ENCODE peak calls at places on chromosomes 6 and 20, in eight cellular contexts. B, D, T, F, N, W, H and K are unnamed samples.

GRCh38 chr20:60053125-60053812 is 95.0 kb downstream of the CDH26 start:
- DNase-seq in B (no peak), D (no peak), T (no peak), F (no peak), N (no peak), W (no peak), H (no peak), K (no peak)

GRCh38 chr20:52432740-52433139 is 241.2 kb upstream of the ZFP64 start:
- DNase-seq in B (no peak), D (no peak), T (no peak), F (no peak), N (no peak), W (no peak), H (no peak), K (no peak)

GRCh38 chr6:128597956-128598355 is 77.6 kb upstream of the PTPRK start:
- DNase-seq in B (no peak), D (no peak), T (no peak), F (no peak), N (no peak), W (no peak), H (no peak), K (no peak)

GRCh38 chr6:26659042-26659359 is 545 bp downstream of the ZNF322 start:
- DNase-seq in B (no peak), D (no peak), T (no peak), F (no peak), N (no peak), W (no peak), H (no peak), K (no peak)

GRCh38 chr6:122406187-122406586 is 6.7 kb downstream of the HSF2 start:
- DNase-seq in B (no peak), D (no peak), T (no peak), F (no peak), N (no peak), W (no peak), H (no peak), K (no peak)

GRCh38 chr20:16562259-16562658 is 11.0 kb downstream of the KIF16B start:
- DNase-seq in B (no peak), D (no peak), T (no peak), F (no peak), N (no peak), W (no peak), H (no peak), K (no peak)

GRCh38 chr6:32092760-32093497 is 16.2 kb downstream of the TNXB start:
- DNase-seq in B (peak), D (no peak), T (no peak), F (peak), N (peak), W (no peak), H (peak), K (no peak)

GRCh38 chr6:4017058-4017457 is 61.9 kb downstream of the FAM217A start:
- DNase-seq in B (no peak), D (no peak), T (no peak), F (no peak), N (no peak), W (no peak), H (no peak), K (no peak)

GRCh38 chr20:33945391-33946079 is 48.2 kb upstream of the RALY start:
- DNase-seq in B (peak), D (no peak), T (no peak), F (peak), N (no peak), W (no peak), H (peak), K (peak)

GRCh38 chr20:15240801-15241200 is 903.4 kb upstream of the FLRT3 start:
- DNase-seq in B (peak), D (no peak), T (no peak), F (no peak), N (no peak), W (no peak), H (no peak), K (no peak)

GRCh38 chr20:48204499-48204898 is 419.2 kb upstream of the SULF2 start:
- DNase-seq in B (no peak), D (no peak), T (no peak), F (no peak), N (no peak), W (no peak), H (no peak), K (no peak)

GRCh38 chr6:161139766-161140553 is 133.9 kb downstream of the AGPAT4 start:
- DNase-seq in B (no peak), D (peak), T (no peak), F (no peak), N (peak), W (no peak), H (no peak), K (no peak)

GRCh38 chr20:53872081-53872541 is 198.3 kb downstream of the BCAS1 start:
- DNase-seq in B (peak), D (no peak), T (no peak), F (no peak), N (no peak), W (no peak), H (no peak), K (no peak)

GRCh38 chr6:146981981-146982380 is 222.2 kb upstream of the STXBP5 start:
- DNase-seq in B (peak), D (no peak), T (no peak), F (no peak), N (no peak), W (no peak), H (no peak), K (no peak)

GRCh38 chr20:61583356-61583755 is 331.3 kb downstream of the CDH4 start:
- DNase-seq in B (no peak), D (no peak), T (no peak), F (no peak), N (peak), W (no peak), H (no peak), K (no peak)

GRCh38 chr6:14228571-14228970 is 111.0 kb downstream of the CD83 start:
- DNase-seq in B (no peak), D (no peak), T (no peak), F (peak), N (no peak), W (no peak), H (no peak), K (no peak)

GRCh38 chr6:15327271-15327670 is 81.4 kb downstream of the JARID2 start:
- DNase-seq in B (no peak), D (no peak), T (no peak), F (no peak), N (no peak), W (no peak), H (no peak), K (no peak)

GRCh38 chr6:144757730-144758129 is 472.6 kb downstream of the UTRN start:
- DNase-seq in B (no peak), D (no peak), T (no peak), F (no peak), N (no peak), W (no peak), H (no peak), K (no peak)

GRCh38 chr6:101806241-101806640 is 412.7 kb downstream of the GRIK2 start:
- DNase-seq in B (peak), D (no peak), T (no peak), F (peak), N (no peak), W (no peak), H (no peak), K (no peak)

GRCh38 chr6:79461205-79461604 is 76.0 kb downstream of the LCA5 start:
- DNase-seq in B (no peak), D (no peak), T (no peak), F (no peak), N (no peak), W (no peak), H (peak), K (no peak)

GRCh38 chr6:36743538-36744441 is 46.2 kb downstream of the RAB44 start:
- DNase-seq in B (no peak), D (no peak), T (no peak), F (no peak), N (peak), W (no peak), H (no peak), K (no peak)

GRCh38 chr6:113018351-113019151 is 671.4 kb downstream of the RFPL4B start:
- DNase-seq in B (peak), D (no peak), T (no peak), F (peak), N (no peak), W (no peak), H (peak), K (peak)